ENCODE peak calls at places on chromosomes 13 and 19, in six cellular contexts. M is sigmoid colon, K is H1, R is cardiac muscle cell, B is heart left ventricle, Q is colonic mucosa. V is an unnamed sample.

GRCh38 chr13:26719356-26719945 is 41.1 kb downstream of the GPR12 start:
- DNase-seq in R (peak; percentile 6), B (no peak), M (no peak), Q (no peak), K (no peak), V (no peak)

GRCh38 chr19:3599776-3600183 is 6.9 kb downstream of the TBXA2R start:
- DNase-seq in M (no peak), B (no peak), K (peak; percentile 74), Q (no peak), R (no peak), V (no peak)

GRCh38 chr13:25132984-25133383 is 37.0 kb downstream of the PABPC3 start:
- DNase-seq in Q (no peak), B (no peak), R (no peak), K (no peak), M (no peak), V (no peak)

GRCh38 chr13:99376132-99376531 is 68.9 kb upstream of the GPR183 start:
- DNase-seq in M (peak; percentile 66), B (no peak), Q (no peak), K (peak; percentile 39), R (no peak), V (peak; percentile 34)

GRCh38 chr19:55670280-55671053 is 4.6 kb upstream of the EPN1 start:
- DNase-seq in K (no peak), Q (no peak), R (peak; percentile 20), M (peak; percentile 85), B (peak; percentile 61), V (no peak)

GRCh38 chr19:16627194-16627927 is 643 bp downstream of the MED26 start:
- DNase-seq in Q (peak; percentile 26), R (no peak), K (no peak), M (peak; percentile 75), B (peak; percentile 29), V (no peak)

GRCh38 chr19:8460516-8461298 is 15.9 kb downstream of the HNRNPM start:
- DNase-seq in Q (no peak), R (no peak), B (no peak), M (peak; percentile 29), K (no peak), V (no peak)

GRCh38 chr19:30664358-30665058 is 292.3 kb downstream of the ZNF536 start:
- DNase-seq in Q (no peak), M (no peak), R (peak; percentile 8), K (no peak), B (peak; percentile 36), V (no peak)

GRCh38 chr19:43634877-43635560 is 4.6 kb downstream of the CADM4 start:
- DNase-seq in K (peak; percentile 68), B (no peak), Q (no peak), M (no peak), R (peak; percentile 36), V (no peak)

GRCh38 chr13:95533545-95534135 is 18.9 kb upstream of the CLDN10 start:
- DNase-seq in M (no peak), R (no peak), Q (peak; percentile 27), K (peak; percentile 54), B (no peak), V (no peak)

GRCh38 chr19:55244004-55244680 is 14.7 kb downstream of the PPP6R1 start:
- DNase-seq in K (no peak), B (no peak), Q (no peak), R (no peak), M (no peak), V (no peak)

GRCh38 chr13:22793598-22794134 is 387.1 kb upstream of the SGCG start:
- DNase-seq in Q (no peak), M (no peak), K (no peak), B (no peak), R (no peak), V (no peak)

GRCh38 chr19:1783354-1783753 is 28.7 kb downstream of the ATP8B3 start:
- DNase-seq in B (no peak), Q (no peak), K (no peak), R (no peak), M (no peak), V (no peak)

GRCh38 chr19:53958168-53958571 is 4.6 kb upstream of the CACNG8 start:
- DNase-seq in B (no peak), K (peak; percentile 83), Q (no peak), M (no peak), R (peak; percentile 56), V (no peak)

GRCh38 chr13:79912403-79912802 is 428.5 kb downstream of the SPRY2 start:
- DNase-seq in K (no peak), Q (no peak), M (no peak), B (no peak), R (no peak), V (no peak)

GRCh38 chr19:33868821-33869412 is 72.2 kb downstream of the KCTD15 start:
- DNase-seq in B (peak; percentile 26), Q (no peak), K (peak; percentile 59), R (peak; percentile 51), M (peak; percentile 77), V (no peak)

GRCh38 chr13:20231839-20232555 is at the start of gene GJB6:
- DNase-seq in R (no peak), K (peak; percentile 72), Q (no peak), M (no peak), B (no peak), V (no peak)

GRCh38 chr19:2546128-2547032 is 70.5 kb downstream of the GADD45B start:
- DNase-seq in R (peak; percentile 54), B (peak; percentile 86), Q (peak; percentile 59), K (peak; percentile 73), M (peak; percentile 91), V (no peak)

GRCh38 chr19:30556230-30556711 is 184.1 kb downstream of the ZNF536 start:
- DNase-seq in B (no peak), M (no peak), Q (no peak), K (no peak), R (no peak), V (no peak)

GRCh38 chr19:3202346-3202745 is 16.6 kb downstream of the NCLN start:
- DNase-seq in M (no peak), R (no peak), Q (no peak), K (no peak), B (no peak), V (no peak)

GRCh38 chr19:2558543-2558942 is 82.6 kb downstream of the GADD45B start:
- DNase-seq in R (no peak), M (no peak), Q (no peak), K (no peak), B (no peak), V (no peak)

GRCh38 chr13:109093988-109094387 is 464.6 kb downstream of the MYO16 start:
- DNase-seq in K (no peak), B (no peak), R (no peak), M (no peak), Q (no peak), V (no peak)

GRCh38 chr19:23410155-23410554 is 14.9 kb upstream of the ZNF91 start:
- DNase-seq in B (no peak), M (no peak), K (no peak), Q (peak; percentile 51), R (no peak), V (no peak)

GRCh38 chr13:103218253-103218652 is 152.0 kb upstream of the SLC10A2 start:
- DNase-seq in R (no peak), M (no peak), K (no peak), Q (no peak), B (no peak), V (no peak)

GRCh38 chr13:99043700-99044300 is 65.9 kb upstream of the DOCK9 start:
- DNase-seq in R (no peak), Q (no peak), M (no peak), B (no peak), K (no peak), V (no peak)

GRCh38 chr19:31055454-31055853 is 293.8 kb downstream of the TSHZ3 start:
- DNase-seq in K (no peak), B (no peak), M (no peak), R (no peak), Q (no peak), V (no peak)

DNA sequence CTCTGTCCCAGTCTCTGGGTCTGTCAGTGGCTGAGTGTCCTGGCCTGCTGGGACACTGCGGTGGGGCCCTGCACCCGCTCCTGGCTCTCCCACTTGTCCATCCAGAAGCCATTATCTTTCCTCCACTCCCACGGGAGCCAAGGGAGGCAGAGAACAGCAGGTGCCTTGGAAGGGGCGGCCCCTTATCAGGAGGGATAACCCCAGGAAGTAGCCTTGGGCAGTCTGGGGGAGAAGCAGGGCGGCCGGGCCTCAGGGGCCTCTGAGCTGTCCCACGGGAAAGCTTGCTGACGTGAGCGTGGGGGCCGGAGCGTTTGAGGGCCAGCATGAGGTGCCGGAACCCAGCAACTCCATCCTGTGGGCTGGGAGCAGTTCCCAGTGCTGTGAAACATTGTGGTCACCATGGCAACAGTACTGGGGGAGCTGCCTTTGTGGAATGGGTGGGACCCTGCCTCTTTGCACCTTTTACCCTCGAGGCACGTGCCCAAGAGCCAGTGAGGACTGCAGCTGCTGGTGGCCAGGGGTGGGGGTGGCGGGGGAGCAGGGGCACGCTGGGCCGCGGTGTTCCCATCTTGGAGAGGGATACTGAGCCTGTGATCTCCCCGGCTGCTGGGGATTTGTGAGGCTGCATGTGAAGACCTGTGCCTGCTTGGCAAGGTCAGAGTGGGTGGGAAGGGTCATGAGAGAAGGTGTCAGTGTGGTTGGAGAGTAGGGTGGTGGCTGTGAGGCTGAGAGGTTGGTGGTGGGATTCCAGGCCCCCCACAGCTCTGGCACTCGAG is 20.9 kb downstream of the KLHL26 start:
- DNase-seq in M (peak; percentile 82), K (no peak), B (peak; percentile 83), R (peak; percentile 97), Q (no peak), V (no peak)
- H3K4me1 ChIP-seq in M (peaks cover 45% of the 10 kb centered on the region), K (no peaks in the 10 kb centered on the region), B (peaks cover 20% of the 10 kb centered on the region), R (no peaks in the 10 kb centered on the region), Q (no peaks in the 10 kb centered on the region), V (peaks cover 31% of the 10 kb centered on the region)

DNA sequence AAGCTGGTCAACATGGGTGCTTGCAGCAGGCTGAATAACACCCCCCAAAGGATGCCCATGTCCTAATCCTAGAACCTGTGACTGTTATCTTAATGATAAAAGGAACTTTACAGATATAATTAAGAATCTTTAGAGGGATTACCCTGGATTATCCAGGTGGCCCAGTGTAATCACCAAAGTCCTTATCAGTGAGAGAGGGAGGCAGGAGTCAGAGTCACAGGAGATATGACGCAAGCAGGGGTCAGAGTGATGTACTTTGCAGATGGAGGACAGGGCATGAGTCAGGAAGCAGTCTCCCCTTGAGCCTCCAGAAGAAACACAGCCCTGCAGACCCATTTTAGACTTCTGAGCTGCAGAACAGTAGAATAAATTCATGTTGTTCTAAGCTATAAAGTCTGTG is 9.8 kb downstream of the ZNF606 start:
- DNase-seq in R (no peak), Q (no peak), M (no peak), B (no peak), K (no peak), V (no peak)
- H3K9me3 ChIP-seq in R (no peaks in the 10 kb centered on the region), Q (peaks cover 5% of the 10 kb centered on the region), M (peaks cover 60% of the 10 kb centered on the region), B (peaks cover 51% of the 10 kb centered on the region), K (peaks cover 17% of the 10 kb centered on the region), V (no peaks in the 10 kb centered on the region)

GRCh38 chr19:4745986-4746385 is 22.3 kb upstream of the DPP9 start:
- DNase-seq in Q (no peak), B (no peak), M (no peak), K (no peak), R (no peak), V (no peak)
- H3K27me3 ChIP-seq in Q (no peaks in the 10 kb centered on the region), B (no peaks in the 10 kb centered on the region), M (peaks cover 5% of the 10 kb centered on the region), K (no peaks in the 10 kb centered on the region), R (peaks cover 7% of the 10 kb centered on the region), V (peaks cover 30% of the 10 kb centered on the region)

GRCh38 chr13:113455384-113455783 is 2.1 kb upstream of the ADPRHL1 start:
- DNase-seq in R (no peak), B (no peak), M (no peak), K (no peak), Q (no peak), V (no peak)
- H3K4me1 ChIP-seq in R (peaks cover 33% of the 10 kb centered on the region), B (no peaks in the 10 kb centered on the region), M (peaks cover 26% of the 10 kb centered on the region), K (no peaks in the 10 kb centered on the region), Q (no peaks in the 10 kb centered on the region), V (no peaks in the 10 kb centered on the region)

GRCh38 chr13:18996221-18996620 is 185.4 kb downstream of the TUBA3C start:
- DNase-seq in K (no peak), Q (no peak), B (no peak), R (no peak), M (no peak), V (no peak)
- H3K9me3 ChIP-seq in K (peaks cover 89% of the 10 kb centered on the region), Q (no peaks in the 10 kb centered on the region), B (peaks cover 15% of the 10 kb centered on the region), R (no peaks in the 10 kb centered on the region), M (no peaks in the 10 kb centered on the region), V (peaks cover 16% of the 10 kb centered on the region)

GRCh38 chr19:13054605-13055212 is 47.9 kb downstream of the LYL1 start:
- DNase-seq in B (no peak), Q (no peak), K (no peak), R (no peak), M (peak; percentile 86), V (no peak)
- H3K27me3 ChIP-seq in B (no peaks in the 10 kb centered on the region), Q (no peaks in the 10 kb centered on the region), K (peaks cover 100% of the 10 kb centered on the region), R (peaks cover 96% of the 10 kb centered on the region), M (no peaks in the 10 kb centered on the region), V (no peaks in the 10 kb centered on the region)

V was measured in esophagus squamous epithelium.